ENCODE peak calls at places on chromosomes 13 and 19, in six cellular contexts. F is PC-3, C is retinal pigment epithelial cell, W is SK-N-SH, H is mucosa of descending colon, U is skeletal muscle cell. P is an unnamed sample.

GRCh38 chr13:66205807-66206206 is 1024.3 kb downstream of the PCDH9 start:
- DNase-seq in F (no peak), C (no peak), W (no peak), H (no peak), U (no peak), P (no peak)

GRCh38 chr19:56765107-56765506 is 75.4 kb downstream of the PEG3 start:
- DNase-seq in F (no peak), C (no peak), W (peak; percentile 75), H (peak; percentile 17), U (no peak), P (no peak)

GRCh38 chr19:5743640-5744039 is 23.2 kb downstream of the CATSPERD start:
- DNase-seq in F (no peak), C (no peak), W (no peak), H (no peak), U (no peak), P (no peak)

GRCh38 chr19:49665301-49666119 is at the start of the genes BCL2L12 and IRF3:
- DNase-seq in F (peak; percentile 100), C (peak; percentile 76), W (peak; percentile 95), H (peak; percentile 99), U (peak; percentile 83), P (peak; percentile 95)

GRCh38 chr13:30148171-30148754 is 159.1 kb downstream of the KATNAL1 start:
- DNase-seq in F (no peak), C (no peak), W (no peak), H (peak; percentile 20), U (no peak), P (no peak)

GRCh38 chr13:67867206-67867605 is 637.1 kb upstream of the PCDH9 start:
- DNase-seq in F (no peak), C (no peak), W (no peak), H (no peak), U (no peak), P (no peak)

GRCh38 chr13:28582225-28582891 is 76.6 kb upstream of the POMP start:
- DNase-seq in F (no peak), C (no peak), W (no peak), H (no peak), U (peak; percentile 21), P (no peak)

GRCh38 chr13:51907040-51907732 is 45.4 kb downstream of the CCDC70 start:
- DNase-seq in F (no peak), C (no peak), W (no peak), H (no peak), U (no peak), P (no peak)

GRCh38 chr19:12913871-12914690 is 5.0 kb downstream of the SYCE2 start:
- DNase-seq in F (no peak), C (no peak), W (no peak), H (peak; percentile 37), U (no peak), P (no peak)

GRCh38 chr19:48634036-48634342 is 3.2 kb downstream of the DBP start:
- DNase-seq in F (no peak), C (no peak), W (no peak), H (no peak), U (no peak), P (no peak)

GRCh38 chr13:47826481-47826880 is 174.6 kb downstream of the SUCLA2 start:
- DNase-seq in F (no peak), C (peak; percentile 53), W (no peak), H (no peak), U (no peak), P (no peak)

GRCh38 chr13:45238945-45239795 is 38.3 kb upstream of the KCTD4 start:
- DNase-seq in F (no peak), C (no peak), W (no peak), H (no peak), U (no peak), P (no peak)

GRCh38 chr13:65677906-65678305 is 1552.2 kb downstream of the PCDH9 start:
- DNase-seq in F (no peak), C (no peak), W (no peak), H (no peak), U (peak; percentile 15), P (no peak)

GRCh38 chr13:40460116-40460515 is 206.3 kb downstream of the FOXO1 start:
- DNase-seq in F (no peak), C (no peak), W (no peak), H (no peak), U (no peak), P (no peak)

GRCh38 chr19:57506163-57506562 is 6.4 kb downstream of the ZNF773 start:
- DNase-seq in F (no peak), C (no peak), W (no peak), H (no peak), U (no peak), P (no peak)

GRCh38 chr13:38899581-38899980 is 91.0 kb downstream of the STOML3 start:
- DNase-seq in F (no peak), C (no peak), W (no peak), H (no peak), U (no peak), P (no peak)

GRCh38 chr19:12034196-12034595 is 1.3 kb downstream of the ZNF433 start:
- DNase-seq in F (peak; percentile 10), C (no peak), W (no peak), H (no peak), U (no peak), P (no peak)

GRCh38 chr19:1650627-1651009 is 1.8 kb downstream of the TCF3 start:
- DNase-seq in F (no peak), C (no peak), W (peak; percentile 67), H (no peak), U (no peak), P (no peak)

GRCh38 chr13:20192470-20193141 is at the start of gene GJB2:
- DNase-seq in F (peak; percentile 49), C (no peak), W (peak; percentile 51), H (peak; percentile 76), U (no peak), P (no peak)

GRCh38 chr19:23817519-23817918 is 58.8 kb upstream of the ZNF681 start:
- DNase-seq in F (peak; percentile 34), C (no peak), W (peak; percentile 24), H (peak; percentile 66), U (no peak), P (no peak)

GRCh38 chr19:8261881-8262280 is 46.3 kb downstream of the CD320 start:
- DNase-seq in F (no peak), C (no peak), W (no peak), H (no peak), U (no peak), P (no peak)

GRCh38 chr19:18634612-18635290 is 2.1 kb upstream of the KLHL26 start:
- DNase-seq in F (no peak), C (no peak), W (no peak), H (peak; percentile 40), U (no peak), P (no peak)

GRCh38 chr19:38564981-38565685 is 52.6 kb downstream of the MAP4K1 start:
- DNase-seq in F (no peak), C (no peak), W (peak; percentile 78), H (no peak), U (no peak), P (peak; percentile 55)

GRCh38 chr19:48419158-48419920 is 25.9 kb downstream of the GRIN2D start:
- DNase-seq in F (peak; percentile 18), C (no peak), W (peak; percentile 87), H (peak; percentile 68), U (no peak), P (peak; percentile 75)

GRCh38 chr19:34448191-34448590 is 20.0 kb downstream of the UBA2 start:
- DNase-seq in F (no peak), C (no peak), W (no peak), H (no peak), U (no peak), P (no peak)

GRCh38 chr13:104580931-104581330 is 1514.7 kb upstream of the SLC10A2 start:
- DNase-seq in F (no peak), C (no peak), W (no peak), H (no peak), U (no peak), P (no peak)

GRCh38 chr13:41054212-41054877 is 7.0 kb upstream of the WBP4 start:
- DNase-seq in F (peak; percentile 72), C (no peak), W (peak; percentile 41), H (peak; percentile 87), U (no peak), P (peak; percentile 34)

GRCh38 chr13:74203576-74203975 is 69.4 kb upstream of the KLF12 start:
- DNase-seq in F (no peak), C (no peak), W (no peak), H (no peak), U (peak; percentile 94), P (no peak)

DNA sequence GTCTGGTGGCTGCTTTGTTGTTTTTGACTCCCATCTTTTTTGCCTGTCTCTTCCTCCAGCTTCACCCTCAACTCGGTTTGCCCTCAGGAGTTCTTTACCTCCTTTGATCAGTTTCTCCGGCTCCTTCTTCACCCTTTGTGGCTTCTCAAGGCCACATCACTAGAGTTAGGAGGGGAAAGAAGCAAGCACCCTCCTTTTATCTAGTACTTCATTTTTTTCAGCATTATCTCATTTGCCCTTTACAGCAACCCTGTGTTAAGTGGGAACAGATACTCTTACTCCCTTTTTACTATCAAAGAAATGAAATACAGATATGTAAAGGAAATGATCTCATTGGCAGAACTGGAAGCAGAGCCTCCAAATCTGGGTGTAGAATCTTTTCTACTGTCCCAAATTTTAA is 26.9 kb downstream of the RAP2A start:
- DNase-seq in F (no peak), C (no peak), W (peak; percentile 28), H (no peak), U (no peak), P (no peak)
- H3K4me3 ChIP-seq in F (no peak overlapping the region), C (no peak overlapping the region), W (no peak overlapping the region), H (no peak overlapping the region), U (no peak overlapping the region), P (no peak overlapping the region)

DNA sequence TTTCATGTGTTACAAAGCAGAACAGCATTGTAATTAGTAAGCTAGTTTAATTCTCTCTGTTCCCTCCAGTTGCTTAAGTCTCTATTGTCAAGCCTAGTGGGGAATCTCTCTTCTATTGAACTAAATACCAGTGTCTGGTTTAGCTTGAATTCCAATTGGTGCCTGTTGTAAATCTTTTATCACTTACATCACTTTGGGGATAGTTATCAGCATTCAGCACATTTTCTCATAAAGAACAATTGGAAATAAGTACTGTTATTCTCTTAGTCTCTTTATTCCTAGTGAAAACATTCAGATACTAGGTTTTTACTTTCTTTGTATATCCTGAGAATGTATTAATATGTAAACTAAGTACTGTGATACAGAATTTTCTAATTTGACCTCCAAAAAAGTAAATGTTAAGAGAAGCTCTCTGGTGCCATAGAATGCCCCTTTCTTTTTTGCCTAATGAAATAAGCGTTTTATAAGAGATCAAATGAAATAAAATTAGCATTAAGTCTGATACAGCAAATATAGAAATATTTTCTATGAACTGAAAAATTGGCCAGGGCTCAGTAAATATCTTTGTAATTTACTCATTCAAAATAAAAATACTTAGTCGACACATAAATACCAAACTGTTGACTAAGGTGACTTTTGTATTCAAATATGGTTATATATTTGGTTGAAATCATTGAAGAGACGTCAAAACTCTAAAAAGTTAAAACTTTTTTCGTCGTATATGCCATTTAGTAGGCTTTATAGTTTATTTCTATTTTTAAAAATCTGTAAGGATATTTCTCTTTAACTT is 25.4 kb downstream of the IPO5 start:
- DNase-seq in F (peak; percentile 44), C (no peak), W (no peak), H (no peak), U (no peak), P (no peak)
- H3K4me3 ChIP-seq in F (peak overlapping the region; percentile 95), C (peak overlapping the region; percentile 93), W (peak overlapping the region; percentile 59), H (no peak overlapping the region), U (peak overlapping the region; percentile 84), P (peak overlapping the region; percentile 14)

GRCh38 chr19:47109177-47109540 is 4.4 kb downstream of the ZC3H4 start:
- DNase-seq in F (no peak), C (no peak), W (no peak), H (no peak), U (no peak), P (no peak)
- H3K4me3 ChIP-seq in F (peak overlapping the region; percentile 93), C (peak overlapping the region; percentile 97), W (peak overlapping the region; percentile 6), H (no peak overlapping the region), U (peak overlapping the region; percentile 98), P (peak overlapping the region; percentile 81)

GRCh38 chr19:45444318-45445041 is 20.8 kb upstream of the ERCC1 start:
- DNase-seq in F (peak; percentile 75), C (no peak), W (peak; percentile 95), H (peak; percentile 96), U (no peak), P (peak; percentile 86)
- H3K4me3 ChIP-seq in F (peak overlapping the region; percentile 28), C (peak overlapping the region; percentile 41), W (peak overlapping the region; percentile 15), H (no peak overlapping the region), U (no peak overlapping the region), P (peak overlapping the region; percentile 58)